ENCODE peak calls at places on chromosome 4, in nine cellular contexts. One of them, this sample, is unnamed.

GRCh38 chr4:105969575-105969974 is 74.3 kb downstream of the NPNT start:
- DNase-seq in GM23248: no peak
- DNase-seq in CD8-positive, alpha-beta memory T cell: no peak
- DNase-seq in osteoblast: no peak
- DNase-seq in OCI-LY7: no peak
- DNase-seq in SK-N-SH: no peak
- DNase-seq in heart right ventricle: no peak
- DNase-seq in endodermal cell: no peak
- DNase-seq in naive thymus-derived CD4-positive, alpha-beta T cell: no peak
- DNase-seq in this sample: no peak

GRCh38 chr4:53068755-53069154 is 206.6 kb downstream of the RASL11B start:
- DNase-seq in GM23248: peak
- DNase-seq in CD8-positive, alpha-beta memory T cell: no peak
- DNase-seq in osteoblast: no peak
- DNase-seq in OCI-LY7: no peak
- DNase-seq in SK-N-SH: no peak
- DNase-seq in heart right ventricle: no peak
- DNase-seq in endodermal cell: no peak
- DNase-seq in naive thymus-derived CD4-positive, alpha-beta T cell: no peak
- DNase-seq in this sample: no peak

GRCh38 chr4:100495074-100495473 is 22.7 kb downstream of the EMCN start:
- DNase-seq in GM23248: no peak
- DNase-seq in CD8-positive, alpha-beta memory T cell: no peak
- DNase-seq in osteoblast: no peak
- DNase-seq in OCI-LY7: no peak
- DNase-seq in SK-N-SH: no peak
- DNase-seq in heart right ventricle: no peak
- DNase-seq in endodermal cell: no peak
- DNase-seq in naive thymus-derived CD4-positive, alpha-beta T cell: no peak
- DNase-seq in this sample: no peak

GRCh38 chr4:22736912-22737311 is 44.2 kb downstream of the GBA3 start:
- DNase-seq in GM23248: no peak
- DNase-seq in CD8-positive, alpha-beta memory T cell: no peak
- DNase-seq in osteoblast: no peak
- DNase-seq in OCI-LY7: no peak
- DNase-seq in SK-N-SH: no peak
- DNase-seq in heart right ventricle: no peak
- DNase-seq in endodermal cell: no peak
- DNase-seq in naive thymus-derived CD4-positive, alpha-beta T cell: no peak
- DNase-seq in this sample: no peak

GRCh38 chr4:110091426-110091825 is 107.0 kb downstream of the ELOVL6 start:
- DNase-seq in GM23248: peak
- DNase-seq in CD8-positive, alpha-beta memory T cell: no peak
- DNase-seq in osteoblast: peak
- DNase-seq in OCI-LY7: no peak
- DNase-seq in SK-N-SH: no peak
- DNase-seq in heart right ventricle: no peak
- DNase-seq in endodermal cell: no peak
- DNase-seq in naive thymus-derived CD4-positive, alpha-beta T cell: no peak
- DNase-seq in this sample: no peak

GRCh38 chr4:176123710-176124407 is 58.2 kb downstream of the WDR17 start:
- DNase-seq in GM23248: peak
- DNase-seq in CD8-positive, alpha-beta memory T cell: no peak
- DNase-seq in osteoblast: peak
- DNase-seq in OCI-LY7: peak
- DNase-seq in SK-N-SH: peak
- DNase-seq in heart right ventricle: no peak
- DNase-seq in endodermal cell: peak
- DNase-seq in naive thymus-derived CD4-positive, alpha-beta T cell: no peak
- DNase-seq in this sample: peak

GRCh38 chr4:47145630-47146029 is 114.3 kb downstream of the GABRB1 start:
- DNase-seq in GM23248: peak
- DNase-seq in CD8-positive, alpha-beta memory T cell: no peak
- DNase-seq in osteoblast: peak
- DNase-seq in OCI-LY7: no peak
- DNase-seq in SK-N-SH: no peak
- DNase-seq in heart right ventricle: no peak
- DNase-seq in endodermal cell: no peak
- DNase-seq in naive thymus-derived CD4-positive, alpha-beta T cell: no peak
- DNase-seq in this sample: no peak

GRCh38 chr4:107708225-107708624 is 11.8 kb downstream of the PAPSS1 start:
- DNase-seq in GM23248: no peak
- DNase-seq in CD8-positive, alpha-beta memory T cell: no peak
- DNase-seq in osteoblast: no peak
- DNase-seq in OCI-LY7: no peak
- DNase-seq in SK-N-SH: no peak
- DNase-seq in heart right ventricle: no peak
- DNase-seq in endodermal cell: no peak
- DNase-seq in naive thymus-derived CD4-positive, alpha-beta T cell: no peak
- DNase-seq in this sample: no peak

GRCh38 chr4:108849611-108850406 is 87.0 kb upstream of the ETNPPL start:
- DNase-seq in GM23248: peak
- DNase-seq in CD8-positive, alpha-beta memory T cell: no peak
- DNase-seq in osteoblast: peak
- DNase-seq in OCI-LY7: peak
- DNase-seq in SK-N-SH: no peak
- DNase-seq in heart right ventricle: no peak
- DNase-seq in endodermal cell: no peak
- DNase-seq in naive thymus-derived CD4-positive, alpha-beta T cell: peak
- DNase-seq in this sample: no peak

GRCh38 chr4:8696369-8697127 is 104.0 kb downstream of the CPZ start:
- DNase-seq in GM23248: no peak
- DNase-seq in CD8-positive, alpha-beta memory T cell: no peak
- DNase-seq in osteoblast: peak
- DNase-seq in OCI-LY7: no peak
- DNase-seq in SK-N-SH: no peak
- DNase-seq in heart right ventricle: no peak
- DNase-seq in endodermal cell: no peak
- DNase-seq in naive thymus-derived CD4-positive, alpha-beta T cell: no peak
- DNase-seq in this sample: peak

GRCh38 chr4:66791686-66792085 is 753.6 kb downstream of the CENPC start:
- DNase-seq in GM23248: no peak
- DNase-seq in CD8-positive, alpha-beta memory T cell: no peak
- DNase-seq in osteoblast: no peak
- DNase-seq in OCI-LY7: no peak
- DNase-seq in SK-N-SH: no peak
- DNase-seq in heart right ventricle: no peak
- DNase-seq in endodermal cell: no peak
- DNase-seq in naive thymus-derived CD4-positive, alpha-beta T cell: no peak
- DNase-seq in this sample: no peak

GRCh38 chr4:186204611-186205144 is 13.3 kb downstream of the CYP4V2 start:
- DNase-seq in GM23248: no peak
- DNase-seq in CD8-positive, alpha-beta memory T cell: no peak
- DNase-seq in osteoblast: peak
- DNase-seq in OCI-LY7: no peak
- DNase-seq in SK-N-SH: no peak
- DNase-seq in heart right ventricle: no peak
- DNase-seq in endodermal cell: no peak
- DNase-seq in naive thymus-derived CD4-positive, alpha-beta T cell: peak
- DNase-seq in this sample: no peak

GRCh38 chr4:138910201-138910913 is 105.2 kb upstream of the NOCT start:
- DNase-seq in GM23248: peak
- DNase-seq in CD8-positive, alpha-beta memory T cell: no peak
- DNase-seq in osteoblast: no peak
- DNase-seq in OCI-LY7: no peak
- DNase-seq in SK-N-SH: peak
- DNase-seq in heart right ventricle: no peak
- DNase-seq in endodermal cell: no peak
- DNase-seq in naive thymus-derived CD4-positive, alpha-beta T cell: no peak
- DNase-seq in this sample: no peak

GRCh38 chr4:125368161-125368560 is 53.4 kb downstream of the FAT4 start:
- DNase-seq in GM23248: peak
- DNase-seq in CD8-positive, alpha-beta memory T cell: no peak
- DNase-seq in osteoblast: peak
- DNase-seq in OCI-LY7: no peak
- DNase-seq in SK-N-SH: peak
- DNase-seq in heart right ventricle: no peak
- DNase-seq in endodermal cell: no peak
- DNase-seq in naive thymus-derived CD4-positive, alpha-beta T cell: no peak
- DNase-seq in this sample: no peak

GRCh38 chr4:74423101-74423500 is 21.8 kb upstream of the AREG start:
- DNase-seq in GM23248: peak
- DNase-seq in CD8-positive, alpha-beta memory T cell: no peak
- DNase-seq in osteoblast: no peak
- DNase-seq in OCI-LY7: no peak
- DNase-seq in SK-N-SH: no peak
- DNase-seq in heart right ventricle: no peak
- DNase-seq in endodermal cell: no peak
- DNase-seq in naive thymus-derived CD4-positive, alpha-beta T cell: no peak
- DNase-seq in this sample: no peak
- H3K27ac ChIP-seq in GM23248: no peak
- H3K27ac ChIP-seq in CD8-positive, alpha-beta memory T cell: no peak
- H3K27ac ChIP-seq in osteoblast: no peak
- H3K27ac ChIP-seq in OCI-LY7: no peak
- H3K27ac ChIP-seq in SK-N-SH: no peak
- H3K27ac ChIP-seq in heart right ventricle: peak
- H3K27ac ChIP-seq in endodermal cell: no peak
- H3K27ac ChIP-seq in naive thymus-derived CD4-positive, alpha-beta T cell: no peak
- H3K27ac ChIP-seq in this sample: no peak

DNA sequence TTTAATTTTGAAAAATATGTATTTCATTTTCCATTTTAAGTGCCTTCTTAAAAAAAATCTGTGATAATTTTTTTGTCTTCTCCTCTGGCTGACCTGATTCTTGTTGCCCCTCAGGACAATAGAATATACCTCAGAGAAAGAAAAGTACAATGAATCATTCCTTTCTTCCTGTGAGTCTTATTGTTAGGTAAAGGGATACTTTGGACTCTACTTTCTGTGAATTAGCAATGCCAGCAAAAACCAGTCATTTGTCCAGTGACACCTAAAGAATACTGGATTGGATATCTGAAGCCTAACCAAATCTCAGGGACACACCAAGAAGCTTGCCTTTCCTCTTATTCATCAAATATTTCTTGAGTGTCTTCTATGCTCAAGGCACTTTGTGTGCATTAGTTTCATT is 102.1 kb downstream of the AREG start:
- DNase-seq in GM23248: no peak
- DNase-seq in CD8-positive, alpha-beta memory T cell: no peak
- DNase-seq in osteoblast: no peak
- DNase-seq in OCI-LY7: no peak
- DNase-seq in SK-N-SH: no peak
- DNase-seq in heart right ventricle: no peak
- DNase-seq in endodermal cell: no peak
- DNase-seq in naive thymus-derived CD4-positive, alpha-beta T cell: no peak
- DNase-seq in this sample: no peak
- H3K27ac ChIP-seq in GM23248: no peak
- H3K27ac ChIP-seq in CD8-positive, alpha-beta memory T cell: no peak
- H3K27ac ChIP-seq in osteoblast: no peak
- H3K27ac ChIP-seq in OCI-LY7: no peak
- H3K27ac ChIP-seq in SK-N-SH: no peak
- H3K27ac ChIP-seq in heart right ventricle: no peak
- H3K27ac ChIP-seq in endodermal cell: no peak
- H3K27ac ChIP-seq in naive thymus-derived CD4-positive, alpha-beta T cell: no peak
- H3K27ac ChIP-seq in this sample: no peak

GRCh38 chr4:185108185-185108584 is 34.9 kb upstream of the SLC25A4 start:
- DNase-seq in GM23248: no peak
- DNase-seq in CD8-positive, alpha-beta memory T cell: no peak
- DNase-seq in osteoblast: no peak
- DNase-seq in OCI-LY7: no peak
- DNase-seq in SK-N-SH: no peak
- DNase-seq in heart right ventricle: no peak
- DNase-seq in endodermal cell: no peak
- DNase-seq in naive thymus-derived CD4-positive, alpha-beta T cell: no peak
- DNase-seq in this sample: no peak
- H3K27ac ChIP-seq in GM23248: no peak
- H3K27ac ChIP-seq in CD8-positive, alpha-beta memory T cell: no peak
- H3K27ac ChIP-seq in osteoblast: no peak
- H3K27ac ChIP-seq in OCI-LY7: no peak
- H3K27ac ChIP-seq in SK-N-SH: no peak
- H3K27ac ChIP-seq in heart right ventricle: no peak
- H3K27ac ChIP-seq in endodermal cell: no peak
- H3K27ac ChIP-seq in naive thymus-derived CD4-positive, alpha-beta T cell: no peak
- H3K27ac ChIP-seq in this sample: no peak

GRCh38 chr4:155952546-155952945 is 1.1 kb downstream of the CTSO start:
- DNase-seq in GM23248: peak
- DNase-seq in CD8-positive, alpha-beta memory T cell: no peak
- DNase-seq in osteoblast: peak
- DNase-seq in OCI-LY7: no peak
- DNase-seq in SK-N-SH: no peak
- DNase-seq in heart right ventricle: no peak
- DNase-seq in endodermal cell: no peak
- DNase-seq in naive thymus-derived CD4-positive, alpha-beta T cell: no peak
- DNase-seq in this sample: no peak
- H3K27ac ChIP-seq in GM23248: peak
- H3K27ac ChIP-seq in CD8-positive, alpha-beta memory T cell: no peak
- H3K27ac ChIP-seq in osteoblast: peak
- H3K27ac ChIP-seq in OCI-LY7: no peak
- H3K27ac ChIP-seq in SK-N-SH: peak
- H3K27ac ChIP-seq in heart right ventricle: peak
- H3K27ac ChIP-seq in endodermal cell: no peak
- H3K27ac ChIP-seq in naive thymus-derived CD4-positive, alpha-beta T cell: no peak
- H3K27ac ChIP-seq in this sample: peak

GRCh38 chr4:3470244-3471097 is 7.4 kb downstream of the DOK7 start:
- DNase-seq in GM23248: peak
- DNase-seq in CD8-positive, alpha-beta memory T cell: no peak
- DNase-seq in osteoblast: peak
- DNase-seq in OCI-LY7: no peak
- DNase-seq in SK-N-SH: no peak
- DNase-seq in heart right ventricle: no peak
- DNase-seq in endodermal cell: no peak
- DNase-seq in naive thymus-derived CD4-positive, alpha-beta T cell: no peak
- DNase-seq in this sample: no peak
- H3K27ac ChIP-seq in GM23248: no peak
- H3K27ac ChIP-seq in CD8-positive, alpha-beta memory T cell: no peak
- H3K27ac ChIP-seq in osteoblast: no peak
- H3K27ac ChIP-seq in OCI-LY7: no peak
- H3K27ac ChIP-seq in SK-N-SH: no peak
- H3K27ac ChIP-seq in heart right ventricle: peak
- H3K27ac ChIP-seq in endodermal cell: no peak
- H3K27ac ChIP-seq in naive thymus-derived CD4-positive, alpha-beta T cell: no peak
- H3K27ac ChIP-seq in this sample: no peak

DNA sequence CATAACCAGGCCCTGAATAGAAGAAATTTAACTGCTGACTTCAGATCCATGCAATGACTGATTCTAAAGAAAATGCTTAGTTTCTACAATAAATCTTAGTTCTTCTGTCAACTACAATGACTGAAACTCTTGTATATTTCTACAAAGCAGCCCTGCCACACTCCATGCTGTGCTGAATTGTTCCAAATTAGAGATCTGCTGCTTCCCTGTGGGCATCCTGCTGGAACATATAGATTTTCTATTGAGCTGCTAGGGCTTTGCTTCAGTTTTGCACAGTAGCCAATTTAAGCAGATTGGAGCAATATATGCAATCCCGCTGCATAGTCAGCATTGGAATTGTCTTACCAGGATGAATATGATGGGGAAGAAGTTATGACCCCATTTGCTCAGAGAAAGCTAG is 312.8 kb upstream of the SMIM31 start:
- DNase-seq in GM23248: no peak
- DNase-seq in CD8-positive, alpha-beta memory T cell: no peak
- DNase-seq in osteoblast: no peak
- DNase-seq in OCI-LY7: no peak
- DNase-seq in SK-N-SH: no peak
- DNase-seq in heart right ventricle: no peak
- DNase-seq in endodermal cell: no peak
- DNase-seq in naive thymus-derived CD4-positive, alpha-beta T cell: no peak
- DNase-seq in this sample: no peak
- H3K27ac ChIP-seq in GM23248: no peak
- H3K27ac ChIP-seq in CD8-positive, alpha-beta memory T cell: no peak
- H3K27ac ChIP-seq in osteoblast: no peak
- H3K27ac ChIP-seq in OCI-LY7: no peak
- H3K27ac ChIP-seq in SK-N-SH: no peak
- H3K27ac ChIP-seq in heart right ventricle: no peak
- H3K27ac ChIP-seq in endodermal cell: no peak
- H3K27ac ChIP-seq in naive thymus-derived CD4-positive, alpha-beta T cell: no peak
- H3K27ac ChIP-seq in this sample: no peak